ENCODE peak calls at places on chromosomes 3 and 15, in nine cellular contexts. Y is body of pancreas; W is A549; M is activated T-helper 9 cell treated with anti-CD3 and anti-CD28 coated beads, Interleukin-2, amount 50 U/mL, for 16 hours; U is stimulated activated effector memory CD8-positive, alpha-beta T cell treated with anti-CD3 and anti-CD28 coated beads, Interleukin-12 subunit alpha, Interleukin-12 subunit beta, amount 100 ng/mL, for 72 hours; B is Right ventricle myocardium superior; T is dorsolateral prefrontal cortex; I is SK-N-SH; G is nephron progenitor cell. F is an unnamed sample.

GRCh38 chr3:124157748-124158147 is 165.8 kb upstream of the ROPN1 start:
- DNase-seq in Y (no peak), W (no peak), M (no peak), U (no peak), B (no peak), T (no peak), I (no peak), G (no peak), F (no peak)

GRCh38 chr15:31062965-31063355 is 38.6 kb downstream of the TRPM1 start:
- DNase-seq in Y (no peak), W (no peak), M (no peak), U (no peak), B (peak), T (no peak), I (no peak), G (no peak), F (no peak)

GRCh38 chr15:25700916-25701315 is 162.2 kb downstream of the ATP10A start:
- DNase-seq in Y (peak), W (no peak), M (no peak), U (no peak), B (no peak), T (no peak), I (no peak), G (no peak), F (no peak)

GRCh38 chr3:149388001-149388435 is 10.6 kb upstream of the TM4SF1 start:
- DNase-seq in Y (no peak), W (peak), M (no peak), U (no peak), B (no peak), T (no peak), I (no peak), G (no peak), F (no peak)

GRCh38 chr3:134743006-134743405 is 52.1 kb upstream of the EPHB1 start:
- DNase-seq in Y (no peak), W (no peak), M (no peak), U (no peak), B (no peak), T (no peak), I (no peak), G (no peak), F (no peak)

GRCh38 chr3:34895841-34896240 is 743.5 kb upstream of the ARPP21 start:
- DNase-seq in Y (no peak), W (no peak), M (no peak), U (no peak), B (no peak), T (no peak), I (no peak), G (no peak), F (no peak)

GRCh38 chr3:126846316-126846715 is 136.6 kb upstream of the PLXNA1 start:
- DNase-seq in Y (no peak), W (no peak), M (no peak), U (no peak), B (no peak), T (no peak), I (no peak), G (no peak), F (no peak)

GRCh38 chr3:43638594-43639447 is 17.0 kb upstream of the ANO10 start:
- DNase-seq in Y (peak), W (peak), M (no peak), U (no peak), B (no peak), T (no peak), I (no peak), G (no peak), F (no peak)

GRCh38 chr3:174685796-174686195 is 173.3 kb upstream of the NAALADL2 start:
- DNase-seq in Y (no peak), W (no peak), M (no peak), U (no peak), B (no peak), T (no peak), I (no peak), G (no peak), F (no peak)

GRCh38 chr3:159904911-159905310 is 83.7 kb upstream of the IL12A start:
- DNase-seq in Y (no peak), W (no peak), M (no peak), U (no peak), B (no peak), T (no peak), I (no peak), G (no peak), F (no peak)

GRCh38 chr3:76310059-76310458 is 524.7 kb upstream of the ZNF717 start:
- DNase-seq in Y (no peak), W (no peak), M (no peak), U (no peak), B (no peak), T (no peak), I (no peak), G (no peak), F (no peak)

GRCh38 chr3:172461530-172462138 is 13.4 kb upstream of the GHSR start:
- DNase-seq in Y (no peak), W (peak), M (no peak), U (no peak), B (no peak), T (no peak), I (peak), G (no peak), F (no peak)

GRCh38 chr15:74306801-74307217 is 60.6 kb downstream of the CYP11A1 start:
- DNase-seq in Y (no peak), W (no peak), M (no peak), U (no peak), B (no peak), T (no peak), I (no peak), G (peak), F (no peak)

GRCh38 chr3:183745300-183746098 is 47.9 kb downstream of the YEATS2 start:
- DNase-seq in Y (no peak), W (peak), M (no peak), U (no peak), B (no peak), T (no peak), I (no peak), G (no peak), F (no peak)

GRCh38 chr3:71102111-71103039 is 481.2 kb downstream of the FOXP1 start:
- DNase-seq in Y (no peak), W (peak), M (no peak), U (no peak), B (no peak), T (no peak), I (peak), G (no peak), F (no peak)

GRCh38 chr3:4306860-4307259 is 3.7 kb downstream of the SETMAR start:
- DNase-seq in Y (no peak), W (no peak), M (no peak), U (no peak), B (no peak), T (no peak), I (no peak), G (no peak), F (no peak)

GRCh38 chr3:38458796-38459498 is 5.3 kb downstream of the ACVR2B start:
- DNase-seq in Y (peak), W (no peak), M (no peak), U (no peak), B (peak), T (peak), I (peak), G (no peak), F (no peak)